ENCODE peak calls at places on chromosomes 7 and 10, in five cellular contexts. R is psoas muscle; J is hepatocyte; A is glutamatergic neuron; H is CD8-positive, alpha-beta T cell. I is an unnamed sample.

GRCh38 chr10:1187151-1187854 is 131.1 kb downstream of the WDR37 start:
- DNase-seq in R (no peak), J (no peak), A (peak), H (no peak), I (peak)

GRCh38 chr7:2567663-2568238 is 9.0 kb downstream of the IQCE start:
- DNase-seq in R (no peak), J (peak), A (no peak), H (no peak), I (no peak)

GRCh38 chr7:26156454-26157365 is 4.7 kb downstream of the NFE2L3 start:
- DNase-seq in R (no peak), J (peak), A (no peak), H (no peak), I (no peak)

GRCh38 chr7:24500599-24501451 is 72.4 kb upstream of the PALS2 start:
- DNase-seq in R (no peak), J (no peak), A (no peak), H (no peak), I (no peak)

GRCh38 chr7:1081931-1082401 is 5.9 kb upstream of the GPER1 start:
- DNase-seq in R (no peak), J (no peak), A (no peak), H (no peak), I (no peak)

GRCh38 chr10:7846591-7846990 is 28.3 kb downstream of the TAF3 start:
- DNase-seq in R (no peak), J (no peak), A (no peak), H (no peak), I (no peak)

GRCh38 chr10:34959786-34960185 is 130.4 kb downstream of the CUL2 start:
- DNase-seq in R (no peak), J (no peak), A (no peak), H (no peak), I (no peak)

GRCh38 chr10:63416376-63416775 is 49.4 kb downstream of the JMJD1C start:
- DNase-seq in R (no peak), J (no peak), A (no peak), H (no peak), I (no peak)

GRCh38 chr10:130453721-130454542 is 317.7 kb downstream of the GLRX3 start:
- DNase-seq in R (no peak), J (no peak), A (no peak), H (no peak), I (no peak)

GRCh38 chr10:102643346-102644065 is 773 bp upstream of the TRIM8 start:
- DNase-seq in R (peak), J (peak), A (peak), H (no peak), I (no peak)

GRCh38 chr7:66452165-66452564 is 176.5 kb upstream of the KCTD7 start:
- DNase-seq in R (no peak), J (no peak), A (no peak), H (no peak), I (no peak)

GRCh38 chr10:106573106-106573505 is 591.4 kb downstream of the SORCS1 start:
- DNase-seq in R (no peak), J (no peak), A (no peak), H (no peak), I (no peak)

GRCh38 chr7:128270799-128271411 is 29.8 kb downstream of the LEP start:
- DNase-seq in R (no peak), J (no peak), A (no peak), H (no peak), I (no peak)

GRCh38 chr7:65308300-65308678 is 65.4 kb upstream of the ZNF92 start:
- DNase-seq in R (no peak), J (no peak), A (no peak), H (no peak), I (no peak)

GRCh38 chr7:106704000-106704840 is 43.3 kb upstream of the CCDC71L start:
- DNase-seq in R (no peak), J (no peak), A (no peak), H (no peak), I (no peak)

GRCh38 chr7:75798770-75799169 is 14.8 kb downstream of the CCL24 start:
- DNase-seq in R (no peak), J (no peak), A (no peak), H (no peak), I (no peak)

GRCh38 chr10:13930123-13930522 is 343.4 kb downstream of the PRPF18 start:
- DNase-seq in R (no peak), J (no peak), A (no peak), H (no peak), I (no peak)

GRCh38 chr7:136911362-136911761 is 42.9 kb downstream of the CHRM2 start:
- DNase-seq in R (no peak), J (no peak), A (no peak), H (no peak), I (no peak)

GRCh38 chr10:62244785-62245595 is 23.7 kb downstream of the RTKN2 start:
- DNase-seq in R (no peak), J (peak), A (no peak), H (no peak), I (no peak)

GRCh38 chr7:153320005-153320404 is 560.5 kb downstream of the ACTR3B start:
- DNase-seq in R (no peak), J (no peak), A (no peak), H (no peak), I (no peak)

DNA sequence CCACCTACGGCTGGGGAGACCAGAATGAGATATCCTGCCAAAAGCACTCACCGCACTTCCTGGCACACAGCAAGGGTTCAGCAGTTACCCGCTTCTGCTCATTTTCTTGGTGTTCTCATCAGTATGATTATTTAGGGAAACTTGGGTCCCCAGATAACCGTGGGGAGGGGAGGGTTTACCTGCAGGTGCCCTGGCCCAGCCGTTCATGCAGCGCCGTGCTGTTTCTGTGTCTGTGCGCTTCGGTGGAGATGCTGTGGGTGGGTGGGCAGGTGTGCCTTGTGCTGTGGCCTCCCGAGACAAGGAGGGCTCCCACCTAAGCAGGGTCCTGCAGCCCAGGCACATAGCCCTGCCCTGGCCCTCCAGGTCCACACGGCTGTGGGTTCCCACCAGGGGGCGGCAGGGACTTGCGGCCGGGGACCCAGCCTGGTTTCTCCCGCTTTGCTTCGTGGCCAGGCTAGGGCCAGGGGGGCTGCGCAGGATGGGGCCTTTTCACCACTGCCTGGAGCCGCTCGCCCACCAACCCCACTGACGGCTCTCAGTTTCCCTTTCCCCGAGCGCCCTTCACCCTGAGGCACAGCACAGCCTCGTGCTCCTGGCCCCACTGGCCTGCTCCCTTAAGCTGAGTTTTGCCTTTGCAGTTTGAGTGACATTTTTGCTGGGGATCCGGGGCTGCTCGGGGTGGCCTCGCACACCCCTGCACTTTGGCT is 78.5 kb downstream of the LHPP start:
- DNase-seq in R (peak), J (peak), A (peak), H (peak), I (no peak)
- TF ChIP-seq CTCF in R (peak), J (peak), A (peak), H (peak), I (peak)

GRCh38 chr10:48523212-48523819 is 81.6 kb downstream of the ARHGAP22 start:
- DNase-seq in R (peak), J (peak), A (peak), H (no peak), I (no peak)

GRCh38 chr10:48522011-48522765 is 82.7 kb downstream of the ARHGAP22 start:
- DNase-seq in R (no peak), J (no peak), A (no peak), H (no peak), I (no peak)

GRCh38 chr10:48525113-48525512 is 79.8 kb downstream of the ARHGAP22 start:
- DNase-seq in R (no peak), J (no peak), A (no peak), H (no peak), I (no peak)

GRCh38 chr10:48525956-48526355 is 78.9 kb downstream of the ARHGAP22 start:
- DNase-seq in R (no peak), J (no peak), A (no peak), H (no peak), I (no peak)

GRCh38 chr10:48523820-48524758 is 80.8 kb downstream of the ARHGAP22 start:
- DNase-seq in R (no peak), J (peak), A (peak), H (no peak), I (no peak)
- TF ChIP-seq CTCF in R (no peak), J (peak), A (peak), H (no peak), I (peak)

GRCh38 chr10:16853201-16853600 is 36.0 kb upstream of the RSU1 start:
- DNase-seq in R (no peak), J (peak), A (no peak), H (no peak), I (no peak)
- TF ChIP-seq CTCF in R (no peak), J (peak), A (peak), H (no peak), I (peak)

GRCh38 chr10:98748298-98748697 is 301.6 kb upstream of the HPS1 start:
- DNase-seq in R (no peak), J (peak), A (peak), H (no peak), I (no peak)
- TF ChIP-seq CTCF in R (no peak), J (peak), A (peak), H (no peak), I (no peak)

DNA sequence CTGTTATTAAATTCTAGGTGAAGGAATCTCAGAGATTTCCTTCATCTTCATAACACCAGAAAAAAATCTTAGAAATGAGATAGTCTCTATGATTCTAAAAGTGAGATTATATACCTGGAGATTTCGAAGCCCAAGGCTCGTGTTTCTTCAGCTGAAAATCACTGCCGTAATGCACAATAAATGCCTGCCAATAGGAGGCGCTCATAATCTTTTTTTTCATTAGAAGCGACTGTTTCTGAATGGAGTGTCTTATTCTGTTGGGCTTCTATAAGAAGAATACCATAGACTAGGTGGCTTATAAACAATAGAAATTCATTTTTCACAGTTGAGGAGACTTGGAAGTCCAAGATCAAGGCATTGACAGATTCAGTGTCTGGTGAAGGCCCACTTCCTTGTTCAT is 294.7 kb downstream of the PRKG1 start:
- DNase-seq in R (no peak), J (no peak), A (no peak), H (no peak), I (no peak)
- TF ChIP-seq CTCF in R (no peak), J (no peak), A (peak), H (no peak), I (peak)

GRCh38 chr10:69682955-69683474 is 53.0 kb downstream of the FAM241B start:
- DNase-seq in R (no peak), J (no peak), A (no peak), H (no peak), I (no peak)
- TF ChIP-seq CTCF in R (no peak), J (no peak), A (no peak), H (no peak), I (no peak)

DNA sequence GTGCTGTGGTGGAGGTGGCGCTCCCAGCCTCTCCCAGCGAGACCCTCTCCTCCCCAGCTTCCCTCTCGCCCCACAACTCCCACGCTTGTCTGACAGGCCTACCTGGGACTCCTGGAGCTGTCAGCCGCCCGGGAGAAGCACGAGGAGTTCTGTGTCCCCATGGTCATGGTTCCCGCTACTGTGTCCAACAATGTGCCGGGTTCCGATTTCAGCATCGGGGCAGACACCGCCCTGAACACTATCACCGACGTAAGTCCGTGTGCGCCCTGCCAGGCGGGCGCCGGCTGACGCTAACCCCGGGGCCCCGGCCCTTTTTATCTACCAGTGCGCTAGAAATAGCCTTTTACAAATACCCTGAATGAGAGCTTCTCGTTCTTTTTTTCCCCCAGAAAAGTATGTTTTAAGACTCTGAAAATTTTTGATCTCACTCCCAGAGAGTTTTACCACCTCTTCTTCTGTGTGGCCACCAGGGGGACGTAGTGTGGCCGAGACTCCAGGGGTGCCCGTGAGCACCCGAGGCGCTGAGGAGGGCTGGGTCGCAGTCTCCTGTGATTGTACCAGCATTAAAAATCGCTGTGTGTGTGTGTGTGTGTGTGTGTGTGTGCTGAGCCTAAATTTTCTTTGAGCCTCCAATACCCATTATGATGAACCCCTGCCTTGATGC is 52.6 kb downstream of the PFKP start:
- DNase-seq in R (no peak), J (no peak), A (peak), H (no peak), I (no peak)
- TF ChIP-seq CTCF in R (peak), J (peak), A (peak), H (no peak), I (peak)

DNA sequence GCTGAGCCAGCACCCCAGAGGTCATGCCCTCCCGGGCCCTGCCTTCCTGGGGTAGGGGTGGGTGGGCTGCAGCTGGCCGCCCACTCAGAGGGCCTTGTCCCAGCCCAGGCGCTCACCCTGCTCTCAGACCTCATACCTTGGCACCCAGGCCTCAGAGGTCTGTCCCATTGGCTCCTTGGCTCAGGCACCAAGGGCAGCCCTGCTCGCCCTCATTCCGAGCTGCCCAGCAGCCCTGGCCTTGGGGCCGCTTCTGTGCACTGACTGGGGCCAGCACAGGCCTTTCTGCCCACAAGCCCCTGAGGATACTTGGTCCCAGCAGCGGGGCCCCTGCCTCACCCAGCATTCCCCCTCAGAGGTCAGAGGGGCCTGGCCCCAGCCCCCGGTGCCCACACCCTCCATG is 34.3 kb downstream of the YKT6 start:
- DNase-seq in R (no peak), J (no peak), A (no peak), H (no peak), I (no peak)
- TF ChIP-seq CTCF in R (no peak), J (no peak), A (no peak), H (no peak), I (no peak)

GRCh38 chr7:33909312-33909711 is 4.0 kb downstream of the BMPER start:
- DNase-seq in R (no peak), J (no peak), A (no peak), H (no peak), I (no peak)
- TF ChIP-seq CTCF in R (no peak), J (peak), A (no peak), H (no peak), I (no peak)

GRCh38 chr10:24723788-24724380 is at the start of gene ARHGAP21:
- DNase-seq in R (peak), J (peak), A (peak), H (no peak), I (no peak)
- TF ChIP-seq CTCF in R (no peak), J (peak), A (peak), H (no peak), I (no peak)

I was measured in CD14-positive monocyte.